ENCODE peak calls at places on chromosomes 7 and 10, in four cellular contexts. One of them, this sample, is unnamed.

GRCh38 chr7:34756691-34757090 is 98.7 kb downstream of the NPSR1 start:
- DNase-seq in H7: no peak
- DNase-seq in neural crest cell: no peak
- DNase-seq in endodermal cell: no peak
- DNase-seq in this sample: no peak

GRCh38 chr10:29865700-29866355 is 193.6 kb downstream of the JCAD start:
- DNase-seq in neural crest cell: no peak
- DNase-seq in H7: no peak
- DNase-seq in endodermal cell: no peak
- DNase-seq in this sample: no peak

GRCh38 chr7:17434841-17435692 is 136.6 kb downstream of the AHR start:
- DNase-seq in neural crest cell: no peak
- DNase-seq in endodermal cell: no peak
- DNase-seq in H7: no peak
- DNase-seq in this sample: no peak

GRCh38 chr7:43750016-43750887 is 8.2 kb upstream of the BLVRA start:
- DNase-seq in neural crest cell: no peak
- DNase-seq in H7: peak; percentile 63
- DNase-seq in endodermal cell: peak; percentile 75
- DNase-seq in this sample: no peak

GRCh38 chr10:59279476-59279875 is 82.9 kb downstream of the FAM13C start:
- DNase-seq in H7: no peak
- DNase-seq in endodermal cell: no peak
- DNase-seq in neural crest cell: no peak
- DNase-seq in this sample: no peak

GRCh38 chr7:52863667-52864066 is 171.8 kb upstream of the POM121L12 start:
- DNase-seq in endodermal cell: no peak
- DNase-seq in neural crest cell: no peak
- DNase-seq in H7: no peak
- DNase-seq in this sample: no peak

GRCh38 chr10:15585303-15585715 is 134.4 kb downstream of the ITGA8 start:
- DNase-seq in endodermal cell: peak; percentile 92
- DNase-seq in neural crest cell: peak; percentile 54
- DNase-seq in H7: peak; percentile 65
- DNase-seq in this sample: peak; percentile 66

GRCh38 chr7:131346885-131347592 is 19.4 kb downstream of the MKLN1 start:
- DNase-seq in neural crest cell: no peak
- DNase-seq in H7: no peak
- DNase-seq in endodermal cell: peak; percentile 71
- DNase-seq in this sample: no peak

GRCh38 chr10:75150656-75151055 is 39.2 kb downstream of the SAMD8 start:
- DNase-seq in endodermal cell: no peak
- DNase-seq in H7: no peak
- DNase-seq in neural crest cell: no peak
- DNase-seq in this sample: no peak

GRCh38 chr7:44311561-44312495 is 13.6 kb downstream of the CAMK2B start:
- DNase-seq in endodermal cell: peak; percentile 31
- DNase-seq in neural crest cell: peak; percentile 2
- DNase-seq in H7: peak; percentile 37
- DNase-seq in this sample: no peak

GRCh38 chr7:29888006-29888405 is 81.7 kb downstream of the WIPF3 start:
- DNase-seq in endodermal cell: no peak
- DNase-seq in H7: no peak
- DNase-seq in neural crest cell: no peak
- DNase-seq in this sample: no peak

GRCh38 chr10:128095023-128095752 is 31.0 kb downstream of the MKI67 start:
- DNase-seq in H7: peak; percentile 41
- DNase-seq in neural crest cell: no peak
- DNase-seq in endodermal cell: peak; percentile 51
- DNase-seq in this sample: no peak

GRCh38 chr10:126224967-126225671 is 163.2 kb downstream of the ADAM12 start:
- DNase-seq in H7: no peak
- DNase-seq in endodermal cell: no peak
- DNase-seq in neural crest cell: no peak
- DNase-seq in this sample: no peak

GRCh38 chr7:158842486-158842885 is 13.2 kb upstream of the ESYT2 start:
- DNase-seq in endodermal cell: peak; percentile 16
- DNase-seq in neural crest cell: no peak
- DNase-seq in H7: no peak
- DNase-seq in this sample: no peak

GRCh38 chr7:142000244-142000643 is 4.6 kb downstream of the MGAM start:
- DNase-seq in neural crest cell: no peak
- DNase-seq in H7: no peak
- DNase-seq in endodermal cell: no peak
- DNase-seq in this sample: no peak

GRCh38 chr7:57361406-57361805 is 88.6 kb upstream of the ZNF716 start:
- DNase-seq in H7: no peak
- DNase-seq in endodermal cell: no peak
- DNase-seq in neural crest cell: no peak
- DNase-seq in this sample: no peak

GRCh38 chr10:119689016-119689564 is 36.8 kb upstream of the INPP5F start:
- DNase-seq in endodermal cell: no peak
- DNase-seq in neural crest cell: no peak
- DNase-seq in H7: no peak
- DNase-seq in this sample: no peak

GRCh38 chr10:22294694-22295093 is 21.5 kb upstream of the COMMD3 start:
- DNase-seq in H7: no peak
- DNase-seq in neural crest cell: no peak
- DNase-seq in endodermal cell: no peak
- DNase-seq in this sample: no peak

GRCh38 chr10:95655571-95656290 is 780 bp downstream of the ALDH18A1 start:
- DNase-seq in neural crest cell: peak; percentile 5
- DNase-seq in endodermal cell: peak; percentile 48
- DNase-seq in H7: peak; percentile 26
- DNase-seq in this sample: peak; percentile 17

GRCh38 chr10:82206831-82207230 is 331.8 kb downstream of the NRG3 start:
- DNase-seq in endodermal cell: no peak
- DNase-seq in H7: no peak
- DNase-seq in neural crest cell: no peak
- DNase-seq in this sample: no peak

GRCh38 chr10:7501157-7501556 is 90.3 kb upstream of the SFMBT2 start:
- DNase-seq in neural crest cell: no peak
- DNase-seq in endodermal cell: no peak
- DNase-seq in H7: no peak
- DNase-seq in this sample: no peak

GRCh38 chr10:88557659-88558058 is 25.5 kb downstream of the RNLS start:
- DNase-seq in neural crest cell: no peak
- DNase-seq in H7: no peak
- DNase-seq in endodermal cell: no peak
- DNase-seq in this sample: no peak